ENCODE peak calls at places on chromosomes 6 and 20, in five cellular contexts. One of them, this sample, is unnamed.

GRCh38 chr6:133108377-133108776 is 132.8 kb upstream of the EYA4 start:
- DNase-seq in A549: no peak
- DNase-seq in EL: no peak
- DNase-seq in fibroblast of gingiva: peak; percentile 63
- DNase-seq in naive B cell: no peak
- DNase-seq in this sample: no peak

GRCh38 chr6:14549871-14550270 is 432.3 kb downstream of the CD83 start:
- DNase-seq in A549: no peak
- DNase-seq in EL: no peak
- DNase-seq in fibroblast of gingiva: no peak
- DNase-seq in naive B cell: no peak
- DNase-seq in this sample: peak; percentile 9

GRCh38 chr20:3082306-3082951 is 2.1 kb downstream of the AVP start:
- DNase-seq in A549: no peak
- DNase-seq in EL: no peak
- DNase-seq in fibroblast of gingiva: no peak
- DNase-seq in naive B cell: no peak
- DNase-seq in this sample: no peak

GRCh38 chr6:106162926-106163325 is 76.8 kb downstream of the PRDM1 start:
- DNase-seq in A549: no peak
- DNase-seq in EL: peak; percentile 23
- DNase-seq in fibroblast of gingiva: no peak
- DNase-seq in naive B cell: no peak
- DNase-seq in this sample: no peak

GRCh38 chr20:45925821-45926506 is 8.5 kb upstream of the PCIF1 start:
- DNase-seq in A549: no peak
- DNase-seq in EL: no peak
- DNase-seq in fibroblast of gingiva: no peak
- DNase-seq in naive B cell: no peak
- DNase-seq in this sample: no peak

GRCh38 chr6:80541186-80541585 is 434.7 kb downstream of the BCKDHB start:
- DNase-seq in A549: no peak
- DNase-seq in EL: peak; percentile 89
- DNase-seq in fibroblast of gingiva: peak; percentile 38
- DNase-seq in naive B cell: no peak
- DNase-seq in this sample: no peak

GRCh38 chr20:17818187-17818586 is 118.4 kb downstream of the BANF2 start:
- DNase-seq in A549: no peak
- DNase-seq in EL: no peak
- DNase-seq in fibroblast of gingiva: no peak
- DNase-seq in naive B cell: no peak
- DNase-seq in this sample: no peak

GRCh38 chr20:61356171-61356570 is 104.1 kb downstream of the CDH4 start:
- DNase-seq in A549: no peak
- DNase-seq in EL: no peak
- DNase-seq in fibroblast of gingiva: no peak
- DNase-seq in naive B cell: no peak
- DNase-seq in this sample: no peak

GRCh38 chr20:17825949-17826843 is 126.4 kb downstream of the BANF2 start:
- DNase-seq in A549: no peak
- DNase-seq in EL: no peak
- DNase-seq in fibroblast of gingiva: no peak
- DNase-seq in naive B cell: no peak
- DNase-seq in this sample: no peak

GRCh38 chr6:37298958-37299357 is 41.0 kb upstream of the TMEM217 start:
- DNase-seq in A549: no peak
- DNase-seq in EL: no peak
- DNase-seq in fibroblast of gingiva: no peak
- DNase-seq in naive B cell: no peak
- DNase-seq in this sample: no peak

GRCh38 chr6:128410584-128410983 is 109.8 kb downstream of the PTPRK start:
- DNase-seq in A549: no peak
- DNase-seq in EL: peak; percentile 16
- DNase-seq in fibroblast of gingiva: no peak
- DNase-seq in naive B cell: no peak
- DNase-seq in this sample: no peak

GRCh38 chr20:41340327-41341055 is at the start of gene LPIN3:
- DNase-seq in A549: peak; percentile 79
- DNase-seq in EL: peak; percentile 92
- DNase-seq in fibroblast of gingiva: peak; percentile 93
- DNase-seq in naive B cell: peak; percentile 29
- DNase-seq in this sample: peak; percentile 74

GRCh38 chr20:37042986-37043972 is 52.5 kb downstream of the RBL1 start:
- DNase-seq in A549: no peak
- DNase-seq in EL: no peak
- DNase-seq in fibroblast of gingiva: no peak
- DNase-seq in naive B cell: peak; percentile 52
- DNase-seq in this sample: peak; percentile 14

GRCh38 chr6:148422085-148422484 is 79.4 kb downstream of the SASH1 start:
- DNase-seq in A549: no peak
- DNase-seq in EL: no peak
- DNase-seq in fibroblast of gingiva: no peak
- DNase-seq in naive B cell: no peak
- DNase-seq in this sample: no peak

GRCh38 chr20:63065911-63066310 is 59.1 kb upstream of the BHLHE23 start:
- DNase-seq in A549: no peak
- DNase-seq in EL: no peak
- DNase-seq in fibroblast of gingiva: no peak
- DNase-seq in naive B cell: no peak
- DNase-seq in this sample: no peak

GRCh38 chr6:158284340-158285210 is 27.7 kb upstream of the TULP4 start:
- DNase-seq in A549: peak; percentile 61
- DNase-seq in EL: peak; percentile 72
- DNase-seq in fibroblast of gingiva: peak; percentile 73
- DNase-seq in naive B cell: no peak
- DNase-seq in this sample: no peak

GRCh38 chr20:56867128-56867527 is 238.0 kb downstream of the TFAP2C start:
- DNase-seq in A549: no peak
- DNase-seq in EL: no peak
- DNase-seq in fibroblast of gingiva: no peak
- DNase-seq in naive B cell: no peak
- DNase-seq in this sample: no peak

GRCh38 chr6:102736941-102737368 is 1343.4 kb downstream of the GRIK2 start:
- DNase-seq in A549: no peak
- DNase-seq in EL: peak; percentile 90
- DNase-seq in fibroblast of gingiva: peak; percentile 17
- DNase-seq in naive B cell: no peak
- DNase-seq in this sample: no peak

GRCh38 chr6:39791311-39791710 is 865 bp upstream of the DAAM2 start:
- DNase-seq in A549: no peak
- DNase-seq in EL: peak; percentile 21
- DNase-seq in fibroblast of gingiva: peak; percentile 22
- DNase-seq in naive B cell: no peak
- DNase-seq in this sample: no peak

GRCh38 chr6:15997751-15998388 is 131.0 kb upstream of the MYLIP start:
- DNase-seq in A549: no peak
- DNase-seq in EL: no peak
- DNase-seq in fibroblast of gingiva: no peak
- DNase-seq in naive B cell: no peak
- DNase-seq in this sample: no peak

GRCh38 chr20:32278199-32278643 is 770 bp downstream of the KIF3B start:
- DNase-seq in A549: no peak
- DNase-seq in EL: peak; percentile 17
- DNase-seq in fibroblast of gingiva: no peak
- DNase-seq in naive B cell: peak; percentile 68
- DNase-seq in this sample: peak; percentile 82

GRCh38 chr20:12570371-12570770 is 438.4 kb upstream of the SPTLC3 start:
- DNase-seq in A549: peak; percentile 17
- DNase-seq in EL: no peak
- DNase-seq in fibroblast of gingiva: no peak
- DNase-seq in naive B cell: no peak
- DNase-seq in this sample: no peak

GRCh38 chr20:8540466-8540865 is 408.4 kb downstream of the PLCB1 start:
- DNase-seq in A549: no peak
- DNase-seq in EL: no peak
- DNase-seq in fibroblast of gingiva: no peak
- DNase-seq in naive B cell: no peak
- DNase-seq in this sample: no peak

GRCh38 chr20:57648878-57649616 is 28.8 kb upstream of the ZBP1 start:
- DNase-seq in A549: no peak
- DNase-seq in EL: no peak
- DNase-seq in fibroblast of gingiva: no peak
- DNase-seq in naive B cell: no peak
- DNase-seq in this sample: no peak